ENCODE peak calls at places on chromosomes 11 and 22, in eight cellular contexts. One of them, this sample, is unnamed. For H3K36me3, the result is how much of the 10 kb centered on the place peaks cover.

GRCh38 chr11:1887451-1888346 is 4.0 kb downstream of the PRR33 start:
- DNase-seq in right lobe of liver: no peak
- DNase-seq in cardiac muscle cell: no peak
- DNase-seq in CD4-positive, alpha-beta memory T cell: no peak
- DNase-seq in pancreas: peak
- DNase-seq in iPS DF 6.9: no peak
- DNase-seq in lower lobe of right lung: no peak
- DNase-seq in CD8-positive, alpha-beta T cell: no peak
- DNase-seq in this sample: no peak

GRCh38 chr11:34178422-34178821 is 73.0 kb downstream of the NAT10 start:
- DNase-seq in CD4-positive, alpha-beta memory T cell: no peak
- DNase-seq in lower lobe of right lung: no peak
- DNase-seq in right lobe of liver: no peak
- DNase-seq in pancreas: no peak
- DNase-seq in iPS DF 6.9: no peak
- DNase-seq in CD8-positive, alpha-beta T cell: no peak
- DNase-seq in cardiac muscle cell: no peak
- DNase-seq in this sample: no peak

GRCh38 chr11:124380585-124380984 is 3.7 kb downstream of the OR8B2 start:
- DNase-seq in pancreas: no peak
- DNase-seq in right lobe of liver: no peak
- DNase-seq in CD4-positive, alpha-beta memory T cell: no peak
- DNase-seq in CD8-positive, alpha-beta T cell: no peak
- DNase-seq in iPS DF 6.9: no peak
- DNase-seq in lower lobe of right lung: no peak
- DNase-seq in cardiac muscle cell: no peak
- DNase-seq in this sample: no peak

GRCh38 chr11:108670381-108670930 is 5.6 kb downstream of the DDX10 start:
- DNase-seq in lower lobe of right lung: no peak
- DNase-seq in cardiac muscle cell: no peak
- DNase-seq in pancreas: no peak
- DNase-seq in CD8-positive, alpha-beta T cell: no peak
- DNase-seq in iPS DF 6.9: no peak
- DNase-seq in CD4-positive, alpha-beta memory T cell: no peak
- DNase-seq in right lobe of liver: no peak
- DNase-seq in this sample: no peak

GRCh38 chr11:77884186-77884828 is 63.4 kb downstream of the AAMDC start:
- DNase-seq in pancreas: no peak
- DNase-seq in iPS DF 6.9: no peak
- DNase-seq in CD4-positive, alpha-beta memory T cell: no peak
- DNase-seq in CD8-positive, alpha-beta T cell: no peak
- DNase-seq in cardiac muscle cell: no peak
- DNase-seq in lower lobe of right lung: no peak
- DNase-seq in right lobe of liver: no peak
- DNase-seq in this sample: no peak

GRCh38 chr11:68658661-68659060 is 25.7 kb upstream of the GAL start:
- DNase-seq in cardiac muscle cell: no peak
- DNase-seq in pancreas: no peak
- DNase-seq in iPS DF 6.9: no peak
- DNase-seq in lower lobe of right lung: no peak
- DNase-seq in CD8-positive, alpha-beta T cell: no peak
- DNase-seq in right lobe of liver: no peak
- DNase-seq in CD4-positive, alpha-beta memory T cell: no peak
- DNase-seq in this sample: no peak

GRCh38 chr22:46292727-46293126 is 3.9 kb upstream of the GTSE1 start:
- DNase-seq in CD8-positive, alpha-beta T cell: no peak
- DNase-seq in cardiac muscle cell: no peak
- DNase-seq in pancreas: no peak
- DNase-seq in CD4-positive, alpha-beta memory T cell: no peak
- DNase-seq in lower lobe of right lung: peak
- DNase-seq in right lobe of liver: peak
- DNase-seq in iPS DF 6.9: no peak
- DNase-seq in this sample: no peak

GRCh38 chr11:62931501-62932278 is 10.5 kb upstream of the CHRM1 start:
- DNase-seq in pancreas: no peak
- DNase-seq in cardiac muscle cell: no peak
- DNase-seq in iPS DF 6.9: no peak
- DNase-seq in lower lobe of right lung: no peak
- DNase-seq in right lobe of liver: no peak
- DNase-seq in CD8-positive, alpha-beta T cell: no peak
- DNase-seq in CD4-positive, alpha-beta memory T cell: no peak
- DNase-seq in this sample: no peak

GRCh38 chr11:131809203-131809948 is 439.0 kb downstream of the NTM start:
- DNase-seq in lower lobe of right lung: no peak
- DNase-seq in cardiac muscle cell: no peak
- DNase-seq in right lobe of liver: no peak
- DNase-seq in CD8-positive, alpha-beta T cell: no peak
- DNase-seq in iPS DF 6.9: no peak
- DNase-seq in CD4-positive, alpha-beta memory T cell: no peak
- DNase-seq in pancreas: no peak
- DNase-seq in this sample: no peak

GRCh38 chr11:27838674-27839073 is 138.4 kb upstream of the BDNF start:
- DNase-seq in CD4-positive, alpha-beta memory T cell: no peak
- DNase-seq in CD8-positive, alpha-beta T cell: no peak
- DNase-seq in right lobe of liver: no peak
- DNase-seq in cardiac muscle cell: no peak
- DNase-seq in pancreas: no peak
- DNase-seq in iPS DF 6.9: no peak
- DNase-seq in lower lobe of right lung: no peak
- DNase-seq in this sample: no peak

GRCh38 chr11:119906376-119906775 is 177.4 kb upstream of the NECTIN1 start:
- DNase-seq in CD4-positive, alpha-beta memory T cell: no peak
- DNase-seq in CD8-positive, alpha-beta T cell: no peak
- DNase-seq in iPS DF 6.9: no peak
- DNase-seq in lower lobe of right lung: no peak
- DNase-seq in right lobe of liver: no peak
- DNase-seq in pancreas: no peak
- DNase-seq in cardiac muscle cell: no peak
- DNase-seq in this sample: no peak

GRCh38 chr11:67282155-67282875 is 6.8 kb upstream of the ANKRD13D start:
- DNase-seq in CD4-positive, alpha-beta memory T cell: peak
- DNase-seq in CD8-positive, alpha-beta T cell: no peak
- DNase-seq in pancreas: no peak
- DNase-seq in iPS DF 6.9: no peak
- DNase-seq in cardiac muscle cell: no peak
- DNase-seq in lower lobe of right lung: peak
- DNase-seq in right lobe of liver: peak
- DNase-seq in this sample: no peak

DNA sequence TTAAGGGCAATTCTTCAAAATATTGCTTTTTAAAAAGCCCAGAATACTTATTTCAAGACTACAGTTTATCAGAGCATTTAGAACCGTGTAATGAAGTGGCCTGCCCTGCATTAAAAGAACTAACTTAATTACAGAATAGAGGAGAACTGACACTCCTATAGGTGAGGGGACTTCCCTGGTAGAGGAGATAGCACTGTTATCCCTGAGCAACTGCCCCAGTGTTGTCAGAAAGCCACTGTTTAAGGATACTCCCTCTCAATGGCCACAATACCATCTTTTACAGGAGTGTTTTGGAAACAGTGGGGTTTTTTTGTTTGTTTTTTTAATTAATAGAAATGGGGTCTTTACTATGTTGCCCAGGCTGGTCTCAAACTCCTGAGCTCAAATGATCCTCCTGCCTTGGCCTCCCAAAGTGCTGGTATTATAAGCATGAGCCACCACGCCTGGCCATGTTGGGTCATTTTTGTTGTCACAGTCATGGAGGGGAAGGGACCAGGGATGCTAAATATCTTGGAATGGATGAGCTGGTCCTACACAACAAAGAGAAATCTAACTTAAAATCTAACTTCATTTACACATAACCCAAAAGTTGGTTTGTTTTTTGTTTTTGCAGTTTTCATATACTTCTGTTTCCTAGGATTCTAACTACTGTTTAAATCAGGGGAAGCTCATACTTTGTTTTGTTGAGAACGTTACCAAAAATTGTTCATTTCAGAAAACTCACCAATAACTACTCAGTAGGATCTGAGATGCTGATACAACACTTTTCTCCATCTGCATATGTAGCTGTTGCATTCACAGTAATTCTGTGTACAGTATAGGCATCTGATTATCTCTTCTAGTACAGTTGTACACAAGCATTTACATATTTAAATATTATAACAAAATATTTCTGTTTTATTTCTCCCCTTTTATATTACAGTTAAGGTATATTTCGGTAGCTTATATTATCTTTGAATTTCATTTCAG is 8.1 kb downstream of the RPL27A start:
- DNase-seq in lower lobe of right lung: no peak
- DNase-seq in cardiac muscle cell: no peak
- DNase-seq in pancreas: no peak
- DNase-seq in CD8-positive, alpha-beta T cell: no peak
- DNase-seq in iPS DF 6.9: no peak
- DNase-seq in CD4-positive, alpha-beta memory T cell: no peak
- DNase-seq in right lobe of liver: no peak
- DNase-seq in this sample: no peak
- H3K4me3 ChIP-seq in lower lobe of right lung: no peak
- H3K4me3 ChIP-seq in cardiac muscle cell: no peak
- H3K4me3 ChIP-seq in pancreas: no peak
- H3K4me3 ChIP-seq in CD8-positive, alpha-beta T cell: no peak
- H3K4me3 ChIP-seq in iPS DF 6.9: no peak
- H3K4me3 ChIP-seq in CD4-positive, alpha-beta memory T cell: no peak
- H3K4me3 ChIP-seq in right lobe of liver: no peak
- H3K4me3 ChIP-seq in this sample: no peak

GRCh38 chr11:116788534-116788933 is 711 bp upstream of the ZPR1 start:
- DNase-seq in CD8-positive, alpha-beta T cell: no peak
- DNase-seq in pancreas: no peak
- DNase-seq in iPS DF 6.9: no peak
- DNase-seq in lower lobe of right lung: no peak
- DNase-seq in CD4-positive, alpha-beta memory T cell: no peak
- DNase-seq in right lobe of liver: no peak
- DNase-seq in cardiac muscle cell: no peak
- DNase-seq in this sample: no peak
- H3K36me3 ChIP-seq in CD8-positive, alpha-beta T cell: under half
- H3K36me3 ChIP-seq in pancreas: under half
- H3K36me3 ChIP-seq in iPS DF 6.9: under half
- H3K36me3 ChIP-seq in lower lobe of right lung: under half
- H3K36me3 ChIP-seq in CD4-positive, alpha-beta memory T cell: under half
- H3K36me3 ChIP-seq in right lobe of liver: under half
- H3K36me3 ChIP-seq in cardiac muscle cell: under half
- H3K36me3 ChIP-seq in this sample: under half

GRCh38 chr11:96144553-96144952 is 198.4 kb downstream of the MAML2 start:
- DNase-seq in lower lobe of right lung: no peak
- DNase-seq in cardiac muscle cell: no peak
- DNase-seq in iPS DF 6.9: no peak
- DNase-seq in right lobe of liver: no peak
- DNase-seq in CD4-positive, alpha-beta memory T cell: no peak
- DNase-seq in pancreas: no peak
- DNase-seq in CD8-positive, alpha-beta T cell: no peak
- DNase-seq in this sample: no peak

GRCh38 chr11:96143016-96143670 is 199.9 kb downstream of the MAML2 start:
- DNase-seq in lower lobe of right lung: no peak
- DNase-seq in cardiac muscle cell: no peak
- DNase-seq in iPS DF 6.9: no peak
- DNase-seq in pancreas: no peak
- DNase-seq in CD8-positive, alpha-beta T cell: no peak
- DNase-seq in right lobe of liver: no peak
- DNase-seq in CD4-positive, alpha-beta memory T cell: no peak
- DNase-seq in this sample: no peak

GRCh38 chr11:96147186-96147585 is 195.8 kb downstream of the MAML2 start:
- DNase-seq in iPS DF 6.9: no peak
- DNase-seq in CD8-positive, alpha-beta T cell: no peak
- DNase-seq in pancreas: no peak
- DNase-seq in lower lobe of right lung: no peak
- DNase-seq in cardiac muscle cell: no peak
- DNase-seq in CD4-positive, alpha-beta memory T cell: no peak
- DNase-seq in right lobe of liver: no peak
- DNase-seq in this sample: no peak

GRCh38 chr11:96146765-96147164 is 196.2 kb downstream of the MAML2 start:
- DNase-seq in pancreas: no peak
- DNase-seq in iPS DF 6.9: no peak
- DNase-seq in CD8-positive, alpha-beta T cell: no peak
- DNase-seq in lower lobe of right lung: no peak
- DNase-seq in cardiac muscle cell: no peak
- DNase-seq in CD4-positive, alpha-beta memory T cell: no peak
- DNase-seq in right lobe of liver: no peak
- DNase-seq in this sample: no peak

DNA sequence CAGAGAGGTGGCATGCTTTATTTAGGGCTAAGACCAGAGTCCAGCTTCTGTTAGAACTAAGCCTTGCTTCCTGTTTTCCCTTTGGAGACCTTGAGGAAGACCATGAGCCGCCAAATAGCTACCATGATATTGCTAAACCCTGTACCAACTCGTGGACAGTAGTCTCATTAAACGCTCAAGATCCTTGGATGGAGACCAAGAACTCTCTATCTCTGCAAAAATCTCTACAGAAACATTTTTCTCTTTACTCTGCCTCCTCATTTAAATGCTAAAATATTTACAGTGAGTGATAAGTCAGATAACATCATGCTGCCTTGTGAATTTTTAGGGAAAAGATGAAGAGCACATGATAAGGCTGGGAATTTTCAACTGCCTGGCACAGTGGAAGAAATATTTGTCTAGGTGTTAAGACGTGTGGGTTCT is 197.8 kb downstream of the MAML2 start:
- DNase-seq in cardiac muscle cell: no peak
- DNase-seq in iPS DF 6.9: no peak
- DNase-seq in pancreas: no peak
- DNase-seq in CD4-positive, alpha-beta memory T cell: no peak
- DNase-seq in CD8-positive, alpha-beta T cell: no peak
- DNase-seq in right lobe of liver: no peak
- DNase-seq in lower lobe of right lung: no peak
- DNase-seq in this sample: no peak
- H3K27ac ChIP-seq in cardiac muscle cell: no peak
- H3K27ac ChIP-seq in iPS DF 6.9: no peak
- H3K27ac ChIP-seq in pancreas: peak
- H3K27ac ChIP-seq in CD4-positive, alpha-beta memory T cell: no peak
- H3K27ac ChIP-seq in CD8-positive, alpha-beta T cell: no peak
- H3K27ac ChIP-seq in right lobe of liver: no peak
- H3K27ac ChIP-seq in lower lobe of right lung: no peak
- H3K27ac ChIP-seq in this sample: no peak

DNA sequence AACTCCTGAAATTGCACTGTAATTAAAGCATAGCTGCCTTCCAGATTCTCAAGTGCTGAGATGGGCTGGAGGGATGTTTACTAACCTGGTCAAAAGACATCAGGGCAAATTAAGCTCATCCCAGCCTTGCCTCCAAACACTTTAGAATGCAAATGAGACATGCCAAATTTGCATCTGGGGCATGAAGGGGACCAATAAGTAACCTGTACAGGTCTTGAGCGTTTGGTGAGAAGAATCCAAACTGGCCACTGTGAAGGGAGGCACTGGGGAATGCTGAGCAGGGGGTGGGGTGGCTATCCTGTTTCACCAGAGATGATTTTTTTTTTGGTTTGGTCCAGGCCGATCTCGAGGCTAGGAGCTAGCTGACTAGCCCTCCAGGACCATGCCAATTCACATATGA is 38.3 kb upstream of the ADA2 start:
- DNase-seq in right lobe of liver: no peak
- DNase-seq in pancreas: peak
- DNase-seq in lower lobe of right lung: no peak
- DNase-seq in iPS DF 6.9: no peak
- DNase-seq in CD4-positive, alpha-beta memory T cell: no peak
- DNase-seq in cardiac muscle cell: no peak
- DNase-seq in CD8-positive, alpha-beta T cell: no peak
- DNase-seq in this sample: no peak
- H3K4me3 ChIP-seq in right lobe of liver: no peak
- H3K4me3 ChIP-seq in pancreas: peak
- H3K4me3 ChIP-seq in lower lobe of right lung: no peak
- H3K4me3 ChIP-seq in iPS DF 6.9: no peak
- H3K4me3 ChIP-seq in CD4-positive, alpha-beta memory T cell: no peak
- H3K4me3 ChIP-seq in cardiac muscle cell: no peak
- H3K4me3 ChIP-seq in CD8-positive, alpha-beta T cell: no peak
- H3K4me3 ChIP-seq in this sample: peak